ENCODE peak calls at places on chromosomes 13 and 19, in nine cellular contexts. C is CD8-positive, alpha-beta memory T cell; A is gastrocnemius medialis; F is adrenal gland; Z is psoas muscle; Y is CD4-positive, alpha-beta memory T cell; H is PC-9; O is HCT116; E is body of pancreas. R is an unnamed sample. For H3K4me1, the result is how much of the 10 kb centered on the place peaks cover.

GRCh38 chr13:113337556-113337955 is 26.4 kb downstream of the GRTP1 start:
- DNase-seq in C (no peak), A (peak), F (no peak), Z (no peak), Y (no peak), H (no peak), O (no peak), E (no peak), R (no peak)

GRCh38 chr19:55502197-55502952 is 14.1 kb downstream of the SSC5D start:
- DNase-seq in C (no peak), A (no peak), F (no peak), Z (no peak), Y (no peak), H (no peak), O (no peak), E (no peak), R (no peak)

GRCh38 chr19:23823952-23824389 is 65.3 kb upstream of the ZNF681 start:
- DNase-seq in C (no peak), A (no peak), F (no peak), Z (no peak), Y (no peak), H (no peak), O (no peak), E (no peak), R (no peak)

GRCh38 chr19:8145969-8146368 is 3.4 kb downstream of the FBN3 start:
- DNase-seq in C (no peak), A (no peak), F (no peak), Z (no peak), Y (no peak), H (no peak), O (no peak), E (peak), R (no peak)

GRCh38 chr19:29965529-29965928 is 23.5 kb downstream of the URI1 start:
- DNase-seq in C (no peak), A (no peak), F (no peak), Z (no peak), Y (no peak), H (no peak), O (no peak), E (no peak), R (no peak)

GRCh38 chr13:31485651-31486051 is 253.7 kb upstream of the RXFP2 start:
- DNase-seq in C (no peak), A (no peak), F (no peak), Z (no peak), Y (no peak), H (no peak), O (no peak), E (no peak), R (no peak)

GRCh38 chr19:32336259-32337111 is 8.9 kb upstream of the ZNF507 start:
- DNase-seq in C (no peak), A (no peak), F (no peak), Z (no peak), Y (no peak), H (no peak), O (no peak), E (no peak), R (no peak)

GRCh38 chr19:50486823-50487515 is 10.3 kb upstream of the GARIN5A start:
- DNase-seq in C (peak), A (peak), F (peak), Z (peak), Y (peak), H (peak), O (peak), E (no peak), R (no peak)

GRCh38 chr19:51702103-51702753 is 9.1 kb downstream of the SPACA6 start:
- DNase-seq in C (no peak), A (peak), F (peak), Z (peak), Y (peak), H (peak), O (no peak), E (peak), R (peak)

GRCh38 chr19:45322311-45322710 is 364 bp downstream of the CKM start:
- DNase-seq in C (no peak), A (peak), F (no peak), Z (peak), Y (no peak), H (no peak), O (no peak), E (no peak), R (no peak)

GRCh38 chr19:31054430-31054829 is 294.8 kb downstream of the TSHZ3 start:
- DNase-seq in C (no peak), A (no peak), F (peak), Z (no peak), Y (peak), H (no peak), O (no peak), E (no peak), R (no peak)

GRCh38 chr19:38392707-38393308 is 4.3 kb downstream of the SPRED3 start:
- DNase-seq in C (no peak), A (no peak), F (no peak), Z (no peak), Y (no peak), H (no peak), O (no peak), E (no peak), R (no peak)

GRCh38 chr13:27500806-27501534 is 50.6 kb upstream of the MTIF3 start:
- DNase-seq in C (no peak), A (no peak), F (no peak), Z (no peak), Y (no peak), H (no peak), O (no peak), E (no peak), R (peak)

GRCh38 chr13:70390968-70391367 is 282.7 kb upstream of the KLHL1 start:
- DNase-seq in C (no peak), A (no peak), F (no peak), Z (no peak), Y (no peak), H (no peak), O (no peak), E (no peak), R (no peak)

GRCh38 chr13:31970237-31970930 is 61.2 kb upstream of the FRY start:
- DNase-seq in C (no peak), A (no peak), F (no peak), Z (no peak), Y (no peak), H (no peak), O (no peak), E (no peak), R (no peak)

GRCh38 chr13:25097426-25097825 is 1.5 kb downstream of the PABPC3 start:
- DNase-seq in C (no peak), A (no peak), F (no peak), Z (no peak), Y (no peak), H (no peak), O (no peak), E (no peak), R (no peak)

GRCh38 chr13:48010698-48011097 is 9.6 kb upstream of the SUCLA2 start:
- DNase-seq in C (no peak), A (no peak), F (no peak), Z (no peak), Y (no peak), H (no peak), O (no peak), E (no peak), R (no peak)

GRCh38 chr19:46350758-46351159 is 3.9 kb downstream of the PPP5C start:
- DNase-seq in C (peak), A (no peak), F (no peak), Z (no peak), Y (no peak), H (no peak), O (no peak), E (peak), R (no peak)

GRCh38 chr13:100131863-100132574 is 43.1 kb downstream of the PCCA start:
- DNase-seq in C (no peak), A (no peak), F (no peak), Z (no peak), Y (no peak), H (no peak), O (peak), E (no peak), R (no peak)

GRCh38 chr19:37931941-37932655 is 25.1 kb downstream of the SIPA1L3 start:
- DNase-seq in C (no peak), A (peak), F (no peak), Z (peak), Y (no peak), H (peak), O (peak), E (peak), R (peak)

GRCh38 chr19:4016486-4016885 is 8.9 kb downstream of the PIAS4 start:
- DNase-seq in C (no peak), A (no peak), F (no peak), Z (no peak), Y (no peak), H (no peak), O (no peak), E (no peak), R (no peak)

GRCh38 chr13:46113596-46113995 is 8.8 kb upstream of the CPB2 start:
- DNase-seq in C (no peak), A (no peak), F (no peak), Z (no peak), Y (no peak), H (peak), O (no peak), E (no peak), R (no peak)

GRCh38 chr13:37934339-37935191 is 65.0 kb upstream of the TRPC4 start:
- DNase-seq in C (no peak), A (no peak), F (no peak), Z (no peak), Y (no peak), H (no peak), O (no peak), E (no peak), R (no peak)

GRCh38 chr13:97403893-97404683 is 29.9 kb upstream of the RAP2A start:
- DNase-seq in C (no peak), A (no peak), F (no peak), Z (no peak), Y (no peak), H (no peak), O (no peak), E (no peak), R (no peak)

GRCh38 chr13:30898721-30899188 is 7.3 kb upstream of the MEDAG start:
- DNase-seq in C (no peak), A (peak), F (peak), Z (peak), Y (no peak), H (no peak), O (no peak), E (no peak), R (peak)

GRCh38 chr19:36009220-36009619 is 607 bp upstream of the SYNE4 start:
- DNase-seq in C (peak), A (no peak), F (peak), Z (peak), Y (peak), H (peak), O (no peak), E (peak), R (peak)

GRCh38 chr19:14434543-14435319 is 1.6 kb downstream of the PKN1 start:
- DNase-seq in C (no peak), A (peak), F (peak), Z (peak), Y (no peak), H (peak), O (no peak), E (peak), R (peak)
- H3K4me1 ChIP-seq in C (half or more), A (under half), F (under half), Z (under half), Y (under half), H (under half), O (under half), E (under half), R (half or more)

GRCh38 chr13:104017317-104017716 is 951.1 kb upstream of the SLC10A2 start:
- DNase-seq in C (no peak), A (no peak), F (no peak), Z (no peak), Y (no peak), H (no peak), O (no peak), E (no peak), R (no peak)
- H3K4me1 ChIP-seq in C (under half), A (under half), F (under half), Z (under half), Y (under half), H (under half), O (under half), E (under half), R (under half)

GRCh38 chr13:110910013-110910890 is 4.6 kb downstream of the ANKRD10 start:
- DNase-seq in C (no peak), A (peak), F (no peak), Z (no peak), Y (no peak), H (no peak), O (no peak), E (no peak), R (no peak)
- H3K4me1 ChIP-seq in C (under half), A (half or more), F (under half), Z (half or more), Y (under half), H (half or more), O (half or more), E (half or more), R (under half)

GRCh38 chr13:98524793-98525192 is 52.1 kb downstream of the STK24 start:
- DNase-seq in C (no peak), A (no peak), F (no peak), Z (no peak), Y (no peak), H (no peak), O (no peak), E (no peak), R (no peak)
- H3K4me1 ChIP-seq in C (half or more), A (half or more), F (under half), Z (half or more), Y (half or more), H (under half), O (under half), E (half or more), R (half or more)

DNA sequence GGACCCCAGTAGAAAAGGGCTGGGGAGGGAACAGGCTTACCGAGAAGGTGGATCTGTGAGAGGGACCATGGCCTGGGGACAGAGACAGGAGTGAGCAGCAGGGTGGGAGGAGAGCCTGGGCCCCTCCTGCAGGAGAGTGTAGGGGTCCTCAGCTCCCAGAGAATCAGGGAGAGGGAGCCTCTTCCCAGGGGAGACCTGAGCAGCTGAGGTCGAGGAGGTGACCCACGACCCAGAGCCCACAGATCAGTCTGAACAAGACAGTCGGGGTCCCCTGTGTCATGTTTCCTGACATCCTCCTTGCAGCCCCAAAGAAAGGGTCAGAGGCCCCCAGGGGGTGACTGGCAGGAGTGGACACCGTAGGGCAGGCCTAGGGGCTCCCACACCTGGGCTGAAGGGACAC is 6.7 kb downstream of the CEACAM4 start:
- DNase-seq in C (no peak), A (no peak), F (no peak), Z (no peak), Y (no peak), H (no peak), O (no peak), E (no peak), R (no peak)
- H3K4me1 ChIP-seq in C (under half), A (under half), F (under half), Z (under half), Y (under half), H (under half), O (under half), E (under half), R (under half)

GRCh38 chr13:79775830-79776229 is 294.9 kb downstream of the NDFIP2 start:
- DNase-seq in C (no peak), A (no peak), F (no peak), Z (no peak), Y (no peak), H (peak), O (peak), E (peak), R (no peak)
- H3K4me1 ChIP-seq in C (under half), A (under half), F (under half), Z (under half), Y (under half), H (under half), O (under half), E (under half), R (under half)

GRCh38 chr13:77309254-77309653 is 17.6 kb downstream of the MYCBP2 start:
- DNase-seq in C (no peak), A (no peak), F (no peak), Z (no peak), Y (no peak), H (no peak), O (no peak), E (no peak), R (no peak)

GRCh38 chr13:77313923-77314322 is 13.0 kb downstream of the MYCBP2 start:
- DNase-seq in C (no peak), A (no peak), F (no peak), Z (no peak), Y (no peak), H (no peak), O (no peak), E (no peak), R (no peak)

GRCh38 chr13:77312311-77312710 is 14.6 kb downstream of the MYCBP2 start:
- DNase-seq in C (no peak), A (no peak), F (no peak), Z (no peak), Y (no peak), H (no peak), O (no peak), E (no peak), R (no peak)

GRCh38 chr13:77310161-77310560 is 16.7 kb downstream of the MYCBP2 start:
- DNase-seq in C (no peak), A (no peak), F (no peak), Z (no peak), Y (no peak), H (no peak), O (no peak), E (no peak), R (no peak)

DNA sequence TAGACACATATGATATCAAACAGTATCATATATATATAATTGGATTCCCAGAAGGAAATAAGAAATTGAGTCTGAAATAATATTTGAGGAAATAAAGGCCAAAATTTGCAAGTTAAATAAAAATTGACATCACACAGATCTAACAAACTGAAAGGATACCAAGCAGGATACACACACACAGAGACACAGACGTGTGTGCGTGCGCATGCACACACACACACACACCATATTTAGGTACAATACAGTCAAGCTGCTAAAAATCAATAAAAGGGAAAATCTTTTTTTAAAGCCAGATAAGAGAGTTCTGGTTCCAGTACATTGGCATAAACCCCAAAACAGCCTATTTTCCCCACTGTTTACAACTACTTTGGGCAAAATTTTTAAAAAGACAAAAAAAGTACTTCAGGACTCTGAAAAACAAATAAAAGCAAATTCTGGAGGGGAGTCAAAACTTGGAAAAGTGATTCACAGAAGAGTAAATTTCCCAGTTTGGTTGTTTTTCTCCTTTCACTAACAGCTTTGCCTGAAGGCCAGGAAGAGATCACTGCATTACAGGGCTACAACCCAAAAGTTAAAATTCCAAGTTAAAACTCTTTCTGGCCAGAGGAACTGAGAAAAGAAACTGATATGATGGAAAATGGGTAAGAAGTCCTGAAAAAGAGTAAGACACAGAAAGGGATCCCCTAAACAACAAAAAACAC is 16.2 kb downstream of the MYCBP2 start:
- DNase-seq in C (no peak), A (no peak), F (no peak), Z (no peak), Y (no peak), H (no peak), O (no peak), E (no peak), R (no peak)
- H3K4me1 ChIP-seq in C (half or more), A (half or more), F (under half), Z (half or more), Y (half or more), H (under half), O (under half), E (under half), R (half or more)